ENCODE peak calls at places on chromosome 13, in five cellular contexts. L is HS-5, F is HEK293T, N is NCI-H146, W is lower lobe of right lung. I is an unnamed sample.
A peak's percentile ranks its signal among the peaks of the same experiment; 100 is the strongest.

GRCh38 chr13:82947121-82948077 is 934.9 kb downstream of the SLITRK1 start:
- DNase-seq in W (no peak), F (no peak), N (no peak), L (no peak), I (no peak)

GRCh38 chr13:114004416-114005205 is 30.7 kb upstream of the C13orf46 start:
- DNase-seq in W (peak; percentile 41), L (no peak), N (no peak), F (no peak), I (no peak)

GRCh38 chr13:43776680-43777079 is 10.1 kb downstream of the ENOX1 start:
- DNase-seq in N (no peak), F (no peak), L (no peak), W (no peak), I (no peak)

GRCh38 chr13:113997845-113998751 is 24.2 kb upstream of the C13orf46 start:
- DNase-seq in N (no peak), F (no peak), L (no peak), W (peak; percentile 49), I (no peak)

GRCh38 chr13:66210677-66211076 is 1019.5 kb downstream of the PCDH9 start:
- DNase-seq in W (no peak), L (peak; percentile 36), N (no peak), F (no peak), I (no peak)

GRCh38 chr13:51453959-51454703 is 1.3 kb upstream of the INTS6 start:
- DNase-seq in N (peak; percentile 59), L (no peak), W (no peak), F (peak; percentile 7), I (peak; percentile 67)

GRCh38 chr13:57739791-57740190 is 108.2 kb downstream of the PCDH17 start:
- DNase-seq in F (no peak), W (no peak), N (no peak), L (no peak), I (no peak)

GRCh38 chr13:93345061-93345460 is 118.5 kb downstream of the GPC6 start:
- DNase-seq in L (no peak), F (no peak), W (no peak), N (no peak), I (no peak)

GRCh38 chr13:68982961-68983619 is 1124.5 kb upstream of the ATXN8OS start:
- DNase-seq in L (no peak), F (no peak), N (no peak), W (no peak), I (no peak)

GRCh38 chr13:110520431-110521295 is 40.9 kb downstream of the RAB20 start:
- DNase-seq in W (peak; percentile 85), L (no peak), F (no peak), N (no peak), I (peak; percentile 11)

GRCh38 chr13:34137200-34137599 is 319.3 kb downstream of the RFC3 start:
- DNase-seq in F (no peak), N (no peak), W (no peak), L (no peak), I (no peak)

GRCh38 chr13:114109646-114110045 is 22.8 kb downstream of the RASA3 start:
- DNase-seq in L (no peak), W (peak; percentile 49), F (no peak), N (peak; percentile 25), I (no peak)

GRCh38 chr13:59776924-59777690 is 386.6 kb downstream of the DIAPH3 start:
- DNase-seq in N (no peak), F (no peak), L (peak; percentile 67), W (no peak), I (no peak)

GRCh38 chr13:75384881-75385707 is 96.9 kb downstream of the TBC1D4 start:
- DNase-seq in N (peak; percentile 97), L (no peak), W (no peak), F (no peak), I (no peak)

GRCh38 chr13:51325837-51326236 is 13.7 kb upstream of the SERPINE3 start:
- DNase-seq in F (no peak), L (no peak), W (no peak), N (no peak), I (no peak)

GRCh38 chr13:46386426-46386995 is 541 bp downstream of the RUBCNL start:
- DNase-seq in L (no peak), F (peak; percentile 18), N (no peak), W (no peak), I (no peak)

GRCh38 chr13:75621147-75621546 is 15.0 kb upstream of the LMO7 start:
- DNase-seq in N (no peak), F (no peak), L (peak; percentile 49), W (no peak), I (no peak)

GRCh38 chr13:30107536-30108136 is 199.7 kb downstream of the KATNAL1 start:
- DNase-seq in N (no peak), W (peak; percentile 68), F (no peak), L (peak; percentile 46), I (no peak)

GRCh38 chr13:52003551-52003950 is 7.7 kb downstream of the ATP7B start:
- DNase-seq in N (peak; percentile 19), L (no peak), W (no peak), F (no peak), I (peak; percentile 80)

GRCh38 chr13:45521292-45521691 is 56.6 kb downstream of the COG3 start:
- DNase-seq in W (no peak), N (no peak), L (no peak), F (no peak), I (no peak)

GRCh38 chr13:42548731-42549554 is 25.0 kb upstream of the TNFSF11 start:
- DNase-seq in L (no peak), N (no peak), W (no peak), F (no peak), I (no peak)

GRCh38 chr13:42484396-42484795 is 89.6 kb upstream of the TNFSF11 start:
- DNase-seq in W (no peak), N (no peak), F (no peak), L (no peak), I (no peak)

GRCh38 chr13:41774605-41775218 is 186.2 kb downstream of the VWA8 start:
- DNase-seq in L (no peak), N (peak; percentile 69), W (no peak), F (no peak), I (no peak)

GRCh38 chr13:58949646-58950045 is 1214.1 kb downstream of the DIAPH3 start:
- DNase-seq in L (no peak), F (peak; percentile 11), N (no peak), W (no peak), I (no peak)

GRCh38 chr13:47066261-47066660 is 169.4 kb upstream of the HTR2A start:
- DNase-seq in F (no peak), L (no peak), W (no peak), N (no peak), I (no peak)

GRCh38 chr13:49098771-49099512 is 121.2 kb upstream of the MLNR start:
- DNase-seq in L (no peak), N (peak; percentile 8), W (no peak), F (no peak), I (peak; percentile 41)

GRCh38 chr13:39415403-39415802 is 187.6 kb downstream of the LHFPL6 start:
- DNase-seq in W (peak; percentile 64), F (peak; percentile 21), L (no peak), N (peak; percentile 60), I (peak; percentile 68)

GRCh38 chr13:43171489-43171888 is 148.1 kb downstream of the DNAJC15 start:
- DNase-seq in L (no peak), N (no peak), F (no peak), W (no peak), I (no peak)

GRCh38 chr13:33937373-33938087 is 119.6 kb downstream of the RFC3 start:
- DNase-seq in L (no peak), F (no peak), N (peak; percentile 47), W (no peak), I (no peak)

GRCh38 chr13:40576369-40576768 is 90.1 kb downstream of the FOXO1 start:
- DNase-seq in F (no peak), N (no peak), L (no peak), W (no peak), I (no peak)

GRCh38 chr13:65889368-65889767 is 1340.8 kb downstream of the PCDH9 start:
- DNase-seq in W (no peak), N (no peak), F (no peak), L (no peak), I (no peak)

GRCh38 chr13:47017476-47017875 is 120.6 kb upstream of the HTR2A start:
- DNase-seq in W (no peak), F (no peak), N (no peak), L (no peak), I (no peak)

GRCh38 chr13:49627831-49628652 is at the start of gene ARL11:
- DNase-seq in N (peak; percentile 84), L (no peak), F (no peak), W (peak; percentile 87), I (no peak)

GRCh38 chr13:44715287-44716224 is 139.4 kb upstream of the TSC22D1 start:
- DNase-seq in L (no peak), F (no peak), W (no peak), N (no peak), I (no peak)